ENCODE peak calls at places on chromosomes 12 and 14, in four cellular contexts. X is SK-N-SH, A is K562, C is GM12878. B is an unnamed sample.
A peak's percentile ranks its signal among the peaks of the same experiment; 100 is the strongest.

GRCh38 chr12:56296207-56296785 is 3.8 kb downstream of the CS start:
- DNase-seq in X (no peak), A (no peak), C (no peak), B (no peak)

GRCh38 chr14:102523200-102524025 is 13.8 kb upstream of the ANKRD9 start:
- DNase-seq in X (no peak), A (no peak), C (no peak), B (no peak)

GRCh38 chr12:26740991-26741390 is 92.0 kb downstream of the ITPR2 start:
- DNase-seq in X (no peak), A (no peak), C (no peak), B (no peak)

GRCh38 chr12:17076335-17076734 is 470.4 kb upstream of the LMO3 start:
- DNase-seq in X (no peak), A (no peak), C (no peak), B (no peak)

GRCh38 chr14:105888784-105889665 is 362.6 kb downstream of the TMEM121 start:
- DNase-seq in X (no peak), A (peak; percentile 1), C (no peak), B (no peak)

GRCh38 chr12:90936230-90937005 is 18.6 kb downstream of the CCER1 start:
- DNase-seq in X (no peak), A (no peak), C (no peak), B (peak; percentile 13)

GRCh38 chr14:20630340-20631022 is 11.0 kb downstream of the OR6S1 start:
- DNase-seq in X (no peak), A (peak; percentile 21), C (no peak), B (peak; percentile 72)

GRCh38 chr12:66861157-66861750 is 182.4 kb upstream of the GRIP1 start:
- DNase-seq in X (peak; percentile 6), A (peak; percentile 35), C (peak; percentile 1), B (peak; percentile 65)

GRCh38 chr14:68590233-68590535 is 202.7 kb downstream of the ZFP36L1 start:
- DNase-seq in X (no peak), A (no peak), C (no peak), B (no peak)

GRCh38 chr12:113479578-113480335 is 8.1 kb upstream of the LHX5 start:
- DNase-seq in X (peak; percentile 51), A (peak; percentile 73), C (no peak), B (peak; percentile 91)

GRCh38 chr12:109741286-109741969 is 27.8 kb downstream of the FAM222A start:
- DNase-seq in X (peak; percentile 24), A (no peak), C (no peak), B (peak; percentile 4)

GRCh38 chr14:34461334-34462131 is 507 bp downstream of the SPTSSA start:
- DNase-seq in X (no peak), A (peak; percentile 35), C (no peak), B (peak; percentile 59)

GRCh38 chr12:39440781-39441180 is 2.1 kb downstream of the KIF21A start:
- DNase-seq in X (no peak), A (no peak), C (no peak), B (no peak)

GRCh38 chr14:21084988-21085853 is 13.2 kb downstream of the ZNF219 start:
- DNase-seq in X (peak; percentile 15), A (no peak), C (no peak), B (no peak)

GRCh38 chr14:94498215-94498614 is 11.1 kb downstream of the SERPINA12 start:
- DNase-seq in X (no peak), A (no peak), C (no peak), B (no peak)
- TF ChIP-seq USF1 in X (no peak), A (no peak), C (no peak), B (no peak)

GRCh38 chr12:78385541-78385940 is 479.0 kb upstream of the SYT1 start:
- DNase-seq in X (no peak), A (no peak), C (no peak), B (no peak)

GRCh38 chr12:78384541-78384940 is 480.0 kb upstream of the SYT1 start:
- DNase-seq in X (no peak), A (no peak), C (no peak), B (no peak)

GRCh38 chr12:78388461-78388860 is 476.1 kb upstream of the SYT1 start:
- DNase-seq in X (no peak), A (no peak), C (no peak), B (no peak)

GRCh38 chr12:78387721-78388120 is 476.9 kb upstream of the SYT1 start:
- DNase-seq in X (no peak), A (no peak), C (no peak), B (no peak)

DNA sequence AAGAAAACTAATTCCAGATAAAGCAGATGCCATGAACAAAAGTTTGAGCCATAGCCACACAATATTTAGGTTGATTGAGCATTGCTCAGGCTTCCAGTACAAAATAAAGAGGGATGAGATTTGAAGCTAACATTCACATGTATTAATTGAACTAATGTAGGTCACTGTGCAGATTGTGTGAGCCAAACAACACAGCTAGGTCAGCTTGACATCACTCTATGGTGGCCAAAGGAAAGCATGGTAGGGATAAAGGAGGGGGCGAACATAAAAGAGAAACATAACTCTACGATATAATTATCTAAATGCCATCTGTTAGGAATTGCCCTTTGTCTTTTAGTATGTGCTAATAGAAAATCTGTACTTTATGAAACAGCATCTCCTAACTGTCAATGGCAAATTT is 477.7 kb upstream of the SYT1 start:
- DNase-seq in X (no peak), A (no peak), C (no peak), B (no peak)
- TF ChIP-seq USF1 in X (no peak), A (no peak), C (no peak), B (no peak)

DNA sequence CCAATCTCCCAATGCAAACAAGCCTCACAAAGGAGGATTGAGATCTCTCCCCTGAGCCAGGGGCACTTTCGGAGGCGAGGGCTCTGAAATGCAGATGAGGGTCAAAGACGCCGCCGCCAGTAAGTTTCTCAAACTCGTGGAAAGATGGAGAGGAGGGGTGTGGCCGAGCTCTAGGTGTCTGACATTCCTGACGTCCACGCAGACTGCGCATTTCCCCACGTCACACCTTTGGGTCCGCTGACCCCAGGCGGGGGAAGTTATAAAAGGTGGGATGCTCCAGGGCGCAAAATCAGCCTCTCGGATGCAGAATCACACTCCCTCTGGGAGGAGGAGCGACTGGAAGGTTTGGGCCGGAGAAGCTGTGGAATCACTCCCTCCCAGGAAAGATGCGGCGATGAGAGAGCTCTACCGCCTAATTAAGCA is 2.1 kb downstream of the COL2A1 start:
- DNase-seq in X (peak; percentile 53), A (no peak), C (no peak), B (peak; percentile 48)
- TF ChIP-seq USF1 in X (no peak), A (no peak), C (no peak), B (no peak)

GRCh38 chr14:99982449-99983250 is 82.6 kb upstream of the EVL start:
- DNase-seq in X (peak; percentile 81), A (peak; percentile 66), C (peak; percentile 33), B (peak; percentile 52)
- TF ChIP-seq USF1 in X (no peak), A (no peak), C (no peak), B (no peak)

GRCh38 chr14:101121399-101122113 is 218.0 kb upstream of the RTL1 start:
- DNase-seq in X (peak; percentile 23), A (no peak), C (no peak), B (no peak)

GRCh38 chr14:101119830-101120571 is 216.5 kb upstream of the RTL1 start:
- DNase-seq in X (peak; percentile 61), A (no peak), C (no peak), B (no peak)

GRCh38 chr14:101118746-101119610 is 215.5 kb upstream of the RTL1 start:
- DNase-seq in X (peak; percentile 18), A (no peak), C (no peak), B (no peak)

GRCh38 chr14:101122114-101122854 is 218.8 kb upstream of the RTL1 start:
- DNase-seq in X (peak; percentile 8), A (no peak), C (no peak), B (no peak)

DNA sequence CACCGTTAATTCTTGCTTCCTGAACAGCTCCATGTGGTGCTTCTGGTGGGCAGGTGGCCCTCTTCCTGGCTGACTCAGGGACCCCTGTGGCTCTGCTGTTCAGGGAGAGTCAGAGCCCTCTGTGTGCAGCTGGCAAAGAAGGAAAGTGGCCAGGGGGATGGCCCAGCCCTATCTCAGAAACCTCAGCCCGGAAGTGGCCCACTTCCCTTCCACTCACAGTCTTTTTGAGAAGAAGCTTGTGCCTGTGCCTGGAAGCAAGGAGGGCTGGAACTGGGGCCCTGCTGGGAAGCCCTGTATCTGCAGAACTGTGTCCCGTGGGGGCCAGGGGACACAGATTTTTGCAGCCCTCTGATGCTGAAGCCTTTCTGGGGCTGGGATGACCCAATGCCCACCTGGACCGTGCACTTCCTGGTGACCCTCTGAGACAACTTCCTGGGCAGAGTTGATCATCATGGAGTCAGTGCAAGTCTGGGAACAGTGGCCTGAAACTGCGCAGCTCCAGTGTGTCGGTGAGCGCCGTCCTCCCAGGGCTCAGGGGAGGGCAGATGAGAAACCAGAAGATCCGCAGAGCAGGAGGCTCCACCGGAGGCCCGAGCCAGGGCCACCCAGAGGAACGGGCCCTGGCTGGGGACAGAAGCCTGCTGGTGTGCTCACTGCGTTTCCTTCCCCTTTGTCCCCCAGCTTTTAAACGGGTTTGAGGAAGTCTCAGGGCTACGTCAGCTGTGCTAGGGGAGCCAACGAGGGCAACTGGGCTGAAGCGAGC is 217.3 kb upstream of the RTL1 start:
- DNase-seq in X (peak; percentile 27), A (no peak), C (no peak), B (no peak)
- TF ChIP-seq USF1 in X (no peak), A (no peak), C (no peak), B (no peak)

GRCh38 chr12:49335118-49335954 is 1.7 kb downstream of the C1QL4 start:
- DNase-seq in X (no peak), A (no peak), C (no peak), B (no peak)
- TF ChIP-seq USF1 in X (no peak), A (no peak), C (no peak), B (no peak)

DNA sequence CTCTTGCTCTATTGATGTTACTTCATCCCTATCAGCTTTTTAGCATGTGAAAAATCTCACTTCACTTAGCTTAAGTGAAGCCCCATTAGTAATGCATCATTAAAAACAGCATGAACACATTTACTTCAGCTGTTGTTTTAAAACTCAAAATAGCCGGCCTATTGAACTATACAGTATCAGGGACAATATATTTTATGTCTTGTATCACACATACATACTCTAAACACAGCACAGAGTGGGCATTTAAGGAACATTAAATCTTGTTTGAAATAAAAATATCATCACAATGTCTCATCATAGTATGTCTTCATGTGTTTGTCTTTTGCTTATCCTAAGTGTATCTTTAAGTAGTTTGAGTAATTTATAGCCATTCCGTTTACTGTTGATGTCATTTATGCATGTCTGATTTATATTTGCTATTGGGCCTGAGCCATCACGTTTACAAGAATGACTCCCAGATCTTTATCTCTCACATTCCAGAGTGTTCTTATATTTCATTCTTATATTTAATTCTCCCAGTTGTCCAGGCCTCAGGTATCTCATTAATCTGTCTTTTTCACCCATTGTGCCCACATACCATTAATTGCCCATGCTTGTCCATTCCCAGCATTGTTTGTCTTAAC is 57.5 kb downstream of the ARHGAP5 start:
- DNase-seq in X (no peak), A (no peak), C (no peak), B (no peak)
- TF ChIP-seq USF1 in X (no peak), A (no peak), C (no peak), B (no peak)

GRCh38 chr12:45518516-45519235 is 210.8 kb upstream of the ARID2 start:
- DNase-seq in X (peak; percentile 56), A (no peak), C (no peak), B (no peak)
- TF ChIP-seq USF1 in X (no peak), A (no peak), C (no peak), B (no peak)

GRCh38 chr12:68406134-68406576 is 74.0 kb upstream of the MDM1 start:
- DNase-seq in X (peak; percentile 32), A (no peak), C (no peak), B (peak; percentile 18)

GRCh38 chr12:68405292-68405900 is 73.2 kb upstream of the MDM1 start:
- DNase-seq in X (no peak), A (no peak), C (no peak), B (no peak)

GRCh38 chr12:68402422-68402821 is 70.3 kb upstream of the MDM1 start:
- DNase-seq in X (no peak), A (no peak), C (no peak), B (no peak)

GRCh38 chr12:68403296-68403695 is 71.1 kb upstream of the MDM1 start:
- DNase-seq in X (no peak), A (no peak), C (no peak), B (no peak)

GRCh38 chr12:68403711-68404110 is 71.5 kb upstream of the MDM1 start:
- DNase-seq in X (no peak), A (no peak), C (no peak), B (no peak)
- TF ChIP-seq USF1 in X (no peak), A (no peak), C (no peak), B (no peak)